ENCODE peak calls at places on chromosome 13, in eight cellular contexts. B is retinal pigment epithelial cell, C is AG10803, P is MM.1S, T is ovary, Q is colonic mucosa, Z is choroid plexus epithelial cell, N is psoas muscle. F is an unnamed sample.

GRCh38 chr13:40476175-40476958 is 190.1 kb downstream of the FOXO1 start:
- DNase-seq in B (peak), Z (no peak), Q (no peak), P (no peak), T (no peak), C (peak), N (no peak), F (peak)

GRCh38 chr13:92602560-92602959 is 624.0 kb upstream of the GPC6 start:
- DNase-seq in C (no peak), Z (peak), Q (no peak), P (no peak), B (no peak), N (no peak), T (no peak), F (no peak)

GRCh38 chr13:97295279-97296182 is 73.4 kb downstream of the MBNL2 start:
- DNase-seq in N (no peak), Q (no peak), B (peak), C (peak), P (no peak), Z (peak), T (no peak), F (no peak)

GRCh38 chr13:65964672-65965071 is 1265.5 kb downstream of the PCDH9 start:
- DNase-seq in N (no peak), P (no peak), Z (no peak), B (no peak), Q (no peak), T (no peak), C (no peak), F (no peak)

GRCh38 chr13:35648109-35648508 is 171.6 kb upstream of the MAB21L1 start:
- DNase-seq in B (no peak), Q (no peak), C (peak), P (no peak), Z (peak), T (no peak), N (no peak), F (no peak)

GRCh38 chr13:40813662-40814454 is 24.4 kb downstream of the SLC25A15 start:
- DNase-seq in Q (no peak), Z (peak), B (no peak), T (no peak), P (peak), C (no peak), N (no peak), F (no peak)

GRCh38 chr13:110769097-110769496 is 55.6 kb downstream of the ING1 start:
- DNase-seq in B (no peak), T (no peak), N (no peak), C (no peak), Z (no peak), P (no peak), Q (no peak), F (no peak)

GRCh38 chr13:111492341-111492945 is 172.0 kb downstream of the TEX29 start:
- DNase-seq in Z (no peak), N (no peak), C (no peak), Q (no peak), P (no peak), B (no peak), T (no peak), F (no peak)

GRCh38 chr13:44386932-44387556 is 13.4 kb downstream of the SERP2 start:
- DNase-seq in N (no peak), T (no peak), Z (peak), B (no peak), P (no peak), C (no peak), Q (no peak), F (no peak)

GRCh38 chr13:111184685-111185401 is 69.7 kb downstream of the ARHGEF7 start:
- DNase-seq in P (peak), Z (peak), Q (no peak), B (no peak), C (no peak), T (no peak), N (no peak), F (no peak)

GRCh38 chr13:20498129-20498528 is 27.5 kb downstream of the CRYL1 start:
- DNase-seq in T (no peak), Z (no peak), B (no peak), N (no peak), Q (no peak), C (no peak), P (no peak), F (no peak)

GRCh38 chr13:20616059-20616797 is 49.3 kb downstream of the IFT88 start:
- DNase-seq in B (no peak), N (no peak), T (no peak), Z (peak), P (no peak), Q (no peak), C (peak), F (peak)

GRCh38 chr13:25170554-25171107 is 1.5 kb downstream of the AMER2 start:
- DNase-seq in B (no peak), T (no peak), Q (no peak), N (no peak), P (no peak), Z (peak), C (no peak), F (no peak)

GRCh38 chr13:37681295-37682032 is 82.9 kb upstream of the POSTN start:
- DNase-seq in Q (no peak), T (no peak), B (peak), P (no peak), C (peak), Z (peak), N (no peak), F (peak)

GRCh38 chr13:91105270-91105669 is 242.2 kb upstream of the MIR17HG start:
- DNase-seq in N (no peak), B (no peak), Z (no peak), P (no peak), C (no peak), T (no peak), Q (no peak), F (no peak)

GRCh38 chr13:64410654-64411053 is 2819.5 kb downstream of the PCDH9 start:
- DNase-seq in T (no peak), N (no peak), P (no peak), C (no peak), B (no peak), Z (no peak), Q (no peak), F (no peak)

GRCh38 chr13:50208826-50209335 is 193.6 kb downstream of the KCNRG start:
- DNase-seq in T (no peak), B (peak), N (peak), P (no peak), Q (peak), Z (peak), C (peak), F (peak)

GRCh38 chr13:98482476-98483444 is 94.1 kb downstream of the STK24 start:
- DNase-seq in T (peak), C (peak), Z (peak), P (no peak), N (peak), B (peak), Q (peak), F (no peak)

GRCh38 chr13:98485561-98485960 is 91.3 kb downstream of the STK24 start:
- DNase-seq in B (no peak), C (no peak), N (no peak), T (no peak), P (no peak), Z (no peak), Q (no peak), F (no peak)

GRCh38 chr13:98484289-98485219 is 92.4 kb downstream of the STK24 start:
- DNase-seq in B (peak), C (peak), T (peak), Q (peak), N (peak), Z (peak), P (no peak), F (peak)

GRCh38 chr13:98481511-98481951 is 95.4 kb downstream of the STK24 start:
- DNase-seq in T (no peak), Q (no peak), C (no peak), B (no peak), N (no peak), P (no peak), Z (no peak), F (no peak)

DNA sequence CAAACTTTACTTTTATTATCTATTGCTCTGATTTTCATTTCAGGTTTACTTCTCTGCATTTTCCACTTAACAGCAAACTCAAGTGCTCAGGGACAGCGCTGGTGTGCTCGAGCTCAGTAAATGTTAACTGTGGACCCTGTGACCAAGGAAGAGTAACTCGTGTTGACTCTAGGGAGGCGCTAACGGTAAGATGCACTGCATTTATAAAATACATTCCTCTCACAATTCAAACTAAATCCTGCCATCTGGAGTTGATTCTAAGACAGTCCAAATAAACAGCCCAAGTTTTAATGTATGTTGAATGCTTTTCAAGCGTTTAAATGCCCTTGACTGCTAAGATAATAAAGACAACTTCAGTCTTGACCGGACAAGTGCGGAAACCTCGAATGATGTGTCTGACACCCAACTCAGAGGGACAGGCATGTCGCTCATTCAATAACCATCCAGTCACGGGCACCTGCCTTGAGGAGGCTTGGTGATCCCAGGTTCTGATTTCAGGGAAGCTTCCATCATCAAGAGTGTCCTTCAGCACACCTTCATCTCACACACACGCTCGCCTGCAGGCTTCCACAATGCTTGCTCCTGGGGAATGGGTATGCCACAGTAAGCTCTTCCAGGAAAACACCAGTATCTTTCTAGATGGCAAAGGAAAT is 93.1 kb downstream of the STK24 start:
- DNase-seq in P (no peak), B (no peak), C (peak), Z (peak), N (no peak), Q (no peak), T (no peak), F (no peak)
- H3K4me3 ChIP-seq in P (no peak), B (peak), C (peak), Z (no peak), N (peak), Q (no peak), T (no peak), F (no peak)

GRCh38 chr13:27338816-27339215 is 68.2 kb downstream of the RASL11A start:
- DNase-seq in P (no peak), T (no peak), C (no peak), N (no peak), B (no peak), Z (no peak), Q (no peak), F (no peak)
- TF ChIP-seq CTCF in P (no peak), T (no peak), C (peak), N (no peak), B (peak), Z (peak), Q (no peak), F (peak)

GRCh38 chr13:26518433-26519084 is 38.9 kb upstream of the WASF3 start:
- DNase-seq in C (no peak), P (no peak), Z (peak), Q (no peak), B (no peak), T (no peak), N (no peak), F (no peak)
- H3K4me3 ChIP-seq in C (no peak), P (no peak), Z (no peak), Q (no peak), B (no peak), T (no peak), N (no peak), F (no peak)

DNA sequence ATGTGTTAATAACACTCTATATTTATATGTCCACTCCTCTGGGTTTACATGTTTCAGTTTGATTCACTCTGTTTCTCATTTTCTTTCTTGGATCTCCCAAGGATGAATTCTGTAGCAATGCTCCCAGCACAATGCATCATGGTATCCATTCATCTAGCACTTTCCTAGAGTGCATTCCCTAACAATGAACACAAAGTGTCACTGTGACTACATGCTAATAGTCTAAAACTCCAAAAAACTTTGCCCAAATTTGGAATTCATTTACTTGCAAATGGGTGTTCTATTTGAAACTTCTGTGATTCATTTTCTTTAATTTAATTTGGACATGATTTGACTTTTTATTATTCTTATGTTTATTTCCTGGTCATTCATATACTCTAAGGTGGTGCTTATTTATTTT is 286.3 kb downstream of the POU4F1 start:
- DNase-seq in Q (no peak), B (no peak), Z (no peak), N (no peak), T (no peak), C (no peak), P (no peak), F (no peak)
- TF ChIP-seq CTCF in Q (peak), B (peak), Z (no peak), N (no peak), T (no peak), C (no peak), P (peak), F (no peak)

GRCh38 chr13:24006520-24007248 is 109.4 kb upstream of the C1QTNF9B start:
- DNase-seq in B (no peak), C (no peak), N (no peak), Z (no peak), T (no peak), P (no peak), Q (no peak), F (no peak)
- H3K4me3 ChIP-seq in B (no peak), C (no peak), N (no peak), Z (no peak), T (no peak), P (no peak), Q (no peak), F (no peak)

DNA sequence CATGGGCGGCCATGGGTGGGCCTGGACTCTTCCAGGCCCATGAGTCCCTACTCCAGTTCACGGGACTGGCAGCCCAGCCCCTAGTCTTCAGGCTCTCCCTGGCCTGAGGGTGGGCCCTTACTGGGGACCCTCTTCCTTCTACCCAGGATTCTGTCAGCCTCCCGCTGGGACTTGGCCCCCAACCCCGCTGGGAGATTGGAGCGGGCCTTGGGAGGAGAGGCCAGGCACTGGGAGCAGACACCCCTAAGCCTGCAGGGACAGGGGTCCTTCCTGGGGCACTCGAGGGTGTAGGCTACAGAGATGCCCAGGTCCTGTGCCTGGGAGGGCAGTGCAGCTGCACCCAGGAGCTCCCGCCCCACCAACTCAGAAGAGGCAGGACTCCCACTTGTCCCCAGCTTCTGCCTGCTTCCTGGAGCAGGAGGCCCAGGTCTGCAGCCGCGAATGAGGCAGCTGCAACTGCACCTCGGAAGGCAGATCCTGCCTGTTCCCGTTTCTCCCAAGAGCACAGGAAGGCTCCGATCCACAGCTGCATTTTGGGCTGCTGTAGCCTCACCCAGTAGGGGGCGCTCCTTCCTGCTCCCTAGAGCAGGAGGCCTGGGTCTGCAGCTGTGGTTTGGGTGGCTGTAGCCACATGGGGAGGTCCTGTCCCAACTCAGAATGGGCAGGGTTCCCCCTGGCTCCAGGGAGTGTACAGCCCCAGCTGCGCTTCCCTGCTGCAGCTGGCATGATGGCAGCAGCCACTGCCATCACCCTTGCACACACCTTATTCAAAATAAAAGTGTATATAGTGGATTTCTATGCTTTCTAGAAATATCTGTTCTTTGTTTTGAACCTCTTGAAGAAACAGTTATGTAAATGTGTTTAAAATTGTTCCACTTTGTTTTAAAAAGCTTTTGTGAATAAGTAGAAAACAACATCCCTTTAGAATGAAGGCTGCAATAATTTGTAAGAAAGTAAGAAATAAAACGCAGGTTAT is 46.8 kb downstream of the TEX26 start:
- DNase-seq in Z (peak), P (no peak), Q (peak), C (no peak), B (no peak), N (no peak), T (no peak), F (no peak)
- TF ChIP-seq CTCF in Z (peak), P (peak), Q (peak), C (peak), B (peak), N (peak), T (no peak), F (peak)

GRCh38 chr13:84430441-84430840 is 548.2 kb upstream of the SLITRK1 start:
- DNase-seq in N (no peak), Z (peak), T (no peak), B (no peak), Q (no peak), C (no peak), P (no peak), F (no peak)

GRCh38 chr13:84431646-84432045 is 549.4 kb upstream of the SLITRK1 start:
- DNase-seq in Q (no peak), P (no peak), T (no peak), N (no peak), C (peak), B (no peak), Z (peak), F (peak)

GRCh38 chr13:84433024-84433423 is 550.8 kb upstream of the SLITRK1 start:
- DNase-seq in B (no peak), T (no peak), N (no peak), P (no peak), Q (no peak), Z (peak), C (peak), F (peak)

GRCh38 chr13:84430015-84430414 is 547.7 kb upstream of the SLITRK1 start:
- DNase-seq in Q (no peak), T (no peak), Z (peak), N (no peak), C (peak), P (no peak), B (no peak), F (peak)
- H3K4me3 ChIP-seq in Q (no peak), T (no peak), Z (no peak), N (no peak), C (no peak), P (no peak), B (no peak), F (no peak)

GRCh38 chr13:113393572-113394503 is 29.9 kb upstream of the GRTP1 start:
- DNase-seq in N (peak), B (no peak), P (peak), T (peak), Z (peak), Q (peak), C (peak), F (no peak)
- TF ChIP-seq CTCF in N (peak), B (peak), P (peak), T (peak), Z (peak), Q (peak), C (peak), F (peak)

GRCh38 chr13:113045214-113046007 is 60.2 kb upstream of the F7 start:
- DNase-seq in C (no peak), P (no peak), B (no peak), Q (no peak), N (no peak), T (no peak), Z (no peak), F (no peak)
- H3K4me3 ChIP-seq in C (no peak), P (no peak), B (no peak), Q (no peak), N (peak), T (no peak), Z (no peak), F (no peak)

F was measured in AG04449.